ENCODE peak calls at places on chromosome 5, in ten cellular contexts. F is epithelial cell of esophagus, E is breast epithelium, Z is Peyer's patch, M is GM06990, X is PC-9, Y is AG10803, N is heart right ventricle, I is colonic mucosa, K is lower lobe of right lung. R is an unnamed sample.

GRCh38 chr5:156329197-156329611 is 2.2 kb downstream of the SGCD start:
- DNase-seq in F (no peak), E (no peak), Z (no peak), M (no peak), X (no peak), Y (peak; percentile 70), N (peak; percentile 61), I (no peak), K (no peak), R (no peak)

GRCh38 chr5:67984546-67984945 is 231.0 kb upstream of the PIK3R1 start:
- DNase-seq in F (no peak), E (no peak), Z (no peak), M (no peak), X (no peak), Y (no peak), N (no peak), I (no peak), K (no peak), R (no peak)

GRCh38 chr5:99061299-99061698 is 132.5 kb upstream of the CHD1 start:
- DNase-seq in F (no peak), E (no peak), Z (no peak), M (no peak), X (no peak), Y (peak; percentile 24), N (no peak), I (no peak), K (no peak), R (no peak)

GRCh38 chr5:120435129-120435528 is 29.0 kb upstream of the PRR16 start:
- DNase-seq in F (no peak), E (no peak), Z (no peak), M (no peak), X (no peak), Y (no peak), N (no peak), I (no peak), K (no peak), R (no peak)

GRCh38 chr5:5302201-5302600 is 120.3 kb upstream of the ICE1 start:
- DNase-seq in F (no peak), E (no peak), Z (no peak), M (no peak), X (no peak), Y (no peak), N (no peak), I (no peak), K (no peak), R (no peak)

GRCh38 chr5:123440456-123440855 is 17.3 kb upstream of the CEP120 start:
- DNase-seq in F (no peak), E (no peak), Z (no peak), M (no peak), X (no peak), Y (no peak), N (no peak), I (no peak), K (no peak), R (no peak)

GRCh38 chr5:115977988-115978387 is 15.7 kb downstream of the LVRN start:
- DNase-seq in F (peak; percentile 29), E (no peak), Z (no peak), M (no peak), X (no peak), Y (peak; percentile 90), N (no peak), I (no peak), K (no peak), R (no peak)

GRCh38 chr5:181184845-181185216 is 20.2 kb downstream of the TRIM7 start:
- DNase-seq in F (no peak), E (no peak), Z (no peak), M (no peak), X (peak; percentile 43), Y (no peak), N (no peak), I (no peak), K (peak; percentile 14), R (no peak)

GRCh38 chr5:1035421-1036405 is 27.1 kb downstream of the NKD2 start:
- DNase-seq in F (no peak), E (no peak), Z (no peak), M (no peak), X (no peak), Y (no peak), N (no peak), I (no peak), K (peak; percentile 34), R (no peak)

GRCh38 chr5:5165541-5166002 is 25.4 kb downstream of the ADAMTS16 start:
- DNase-seq in F (no peak), E (no peak), Z (no peak), M (no peak), X (peak; percentile 41), Y (peak; percentile 8), N (no peak), I (no peak), K (no peak), R (no peak)

GRCh38 chr5:65395526-65396155 is 86.1 kb downstream of the ADAMTS6 start:
- DNase-seq in F (peak; percentile 22), E (no peak), Z (no peak), M (no peak), X (no peak), Y (peak; percentile 45), N (no peak), I (no peak), K (no peak), R (no peak)

GRCh38 chr5:178330791-178331404 is 98.3 kb upstream of the PHYKPL start:
- DNase-seq in F (no peak), E (no peak), Z (peak; percentile 32), M (no peak), X (no peak), Y (no peak), N (peak; percentile 56), I (no peak), K (no peak), R (no peak)

GRCh38 chr5:73638344-73639095 is 12.5 kb downstream of the ARHGEF28 start:
- DNase-seq in F (peak; percentile 71), E (no peak), Z (no peak), M (no peak), X (no peak), Y (peak; percentile 73), N (no peak), I (no peak), K (no peak), R (no peak)

GRCh38 chr5:171201285-171201684 is 107.8 kb upstream of the TLX3 start:
- DNase-seq in F (no peak), E (no peak), Z (no peak), M (no peak), X (no peak), Y (no peak), N (no peak), I (no peak), K (no peak), R (no peak)

DNA sequence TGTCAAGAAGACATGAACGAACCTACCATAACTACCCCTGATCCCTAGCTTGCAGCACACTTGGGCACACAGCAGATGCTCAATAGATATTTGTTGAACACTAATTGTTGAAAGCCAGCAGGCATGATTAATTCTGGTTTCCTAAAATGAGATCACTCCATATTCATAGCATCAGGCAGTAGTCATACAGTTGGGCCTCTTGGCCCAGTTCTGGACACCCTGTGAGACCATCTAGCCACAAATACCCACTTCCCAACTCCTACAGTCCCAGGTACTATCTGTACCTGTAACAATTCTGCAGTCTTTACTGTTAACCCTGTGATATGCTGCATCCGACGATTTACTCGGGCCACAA is 24.2 kb downstream of the P4HA2 start:
- DNase-seq in F (no peak), E (no peak), Z (no peak), M (no peak), X (no peak), Y (peak; percentile 47), N (no peak), I (no peak), K (no peak), R (no peak)
- TF ChIP-seq CTCF in F (no peak), E (no peak), Z (no peak), M (no peak), X (no peak), Y (no peak), N (no peak), I (no peak), K (no peak), R (no peak)

GRCh38 chr5:126909856-126910255 is 120.5 kb downstream of the MARCHF3 start:
- DNase-seq in F (no peak), E (no peak), Z (no peak), M (no peak), X (no peak), Y (no peak), N (no peak), I (no peak), K (no peak), R (no peak)
- H3K4me3 ChIP-seq in F (no peak overlapping the region), E (no peak overlapping the region), Z (no peak overlapping the region), M (no peak overlapping the region), X (no peak overlapping the region), Y (no peak overlapping the region), N (no peak overlapping the region), I (no peak overlapping the region), K (no peak overlapping the region), R (no peak overlapping the region)

DNA sequence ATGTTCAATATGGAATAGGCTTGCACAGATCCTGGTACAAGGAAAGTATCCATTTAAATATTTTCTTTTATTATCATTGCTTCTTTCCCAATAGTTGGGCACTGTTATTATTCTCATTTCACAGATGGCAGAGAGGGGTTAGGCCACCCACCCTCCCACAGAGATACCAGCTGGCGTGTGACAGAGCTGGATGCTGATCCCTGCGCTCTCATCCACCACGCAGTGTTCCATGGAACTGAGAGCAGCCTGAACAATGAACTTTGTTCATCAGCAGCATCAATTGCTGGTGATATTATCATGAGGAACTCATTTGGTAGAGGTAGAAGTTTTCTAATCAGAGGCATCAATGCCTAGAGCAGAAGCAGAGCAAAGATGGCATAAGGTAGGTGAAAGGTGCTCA is 227.9 kb downstream of the ESM1 start:
- DNase-seq in F (no peak), E (no peak), Z (no peak), M (no peak), X (no peak), Y (no peak), N (no peak), I (no peak), K (no peak), R (no peak)
- TF ChIP-seq CTCF in F (no peak), E (no peak), Z (no peak), M (no peak), X (no peak), Y (no peak), N (no peak), I (no peak), K (no peak), R (no peak)

GRCh38 chr5:132830436-132831094 is at the start of gene SHROOM1:
- DNase-seq in F (peak; percentile 35), E (no peak), Z (peak; percentile 88), M (peak; percentile 80), X (peak; percentile 84), Y (peak; percentile 43), N (peak; percentile 71), I (peak; percentile 78), K (peak; percentile 85), R (no peak)

GRCh38 chr5:132829742-132830435 is 558 bp downstream of the SHROOM1 start:
- DNase-seq in F (peak; percentile 71), E (peak; percentile 80), Z (peak; percentile 92), M (peak; percentile 85), X (peak; percentile 79), Y (peak; percentile 58), N (peak; percentile 78), I (peak; percentile 84), K (peak; percentile 87), R (peak; percentile 19)

GRCh38 chr5:132832612-132833011 is 2.2 kb upstream of the SHROOM1 start:
- DNase-seq in F (no peak), E (no peak), Z (no peak), M (no peak), X (no peak), Y (no peak), N (no peak), I (no peak), K (no peak), R (peak; percentile 22)

GRCh38 chr5:132828846-132829494 is 1.5 kb downstream of the SHROOM1 start:
- DNase-seq in F (no peak), E (no peak), Z (no peak), M (no peak), X (no peak), Y (no peak), N (no peak), I (peak; percentile 45), K (peak; percentile 49), R (no peak)

GRCh38 chr5:132831095-132831860 is 831 bp upstream of the SHROOM1 start:
- DNase-seq in F (no peak), E (no peak), Z (peak; percentile 79), M (no peak), X (no peak), Y (no peak), N (no peak), I (peak; percentile 71), K (no peak), R (no peak)
- H3K4me3 ChIP-seq in F (no peak overlapping the region), E (peak overlapping the region; percentile 59), Z (peak overlapping the region; percentile 65), M (peak overlapping the region; percentile 68), X (peak overlapping the region; percentile 83), Y (peak overlapping the region; percentile 64), N (peak overlapping the region; percentile 77), I (peak overlapping the region; percentile 85), K (peak overlapping the region; percentile 86), R (peak overlapping the region; percentile 71)

R was measured in GM12864.